ENCODE peak calls at places on chromosomes 4 and X, in five cellular contexts. E is astrocyte of the cerebellum; U is C1 segment of cervical spinal cord; G is AG08395; F is naive thymus-derived CD8-positive, alpha-beta T cell. K is an unnamed sample.

GRCh38 chr4:2800691-2801596 is 8.1 kb downstream of the SH3BP2 start:
- DNase-seq in E (peak; percentile 59), U (peak; percentile 87), G (peak; percentile 54), F (no peak), K (no peak)

GRCh38 chr4:119284876-119285611 is 36.9 kb downstream of the FABP2 start:
- DNase-seq in E (no peak), U (no peak), G (peak; percentile 4), F (no peak), K (peak; percentile 24)

GRCh38 chrX:119622356-119623232 is 16.4 kb upstream of the NKRF start:
- DNase-seq in E (peak; percentile 33), U (no peak), G (peak; percentile 36), F (no peak), K (no peak)

GRCh38 chr4:1015746-1016145 is 4.3 kb downstream of the FGFRL1 start:
- DNase-seq in E (no peak), U (no peak), G (no peak), F (no peak), K (no peak)

GRCh38 chr4:113996599-113997177 is 17.2 kb upstream of the ARSJ start:
- DNase-seq in E (no peak), U (no peak), G (peak; percentile 54), F (no peak), K (no peak)

GRCh38 chrX:129823115-129823514 is 20.6 kb downstream of the ZDHHC9 start:
- DNase-seq in E (peak; percentile 20), U (no peak), G (peak; percentile 41), F (peak; percentile 66), K (peak; percentile 59)

GRCh38 chr4:138039010-138039409 is 203.1 kb downstream of the SLC7A11 start:
- DNase-seq in E (no peak), U (no peak), G (no peak), F (no peak), K (no peak)

GRCh38 chr4:90840828-90841227 is 713.6 kb downstream of the CCSER1 start:
- DNase-seq in E (no peak), U (no peak), G (no peak), F (no peak), K (no peak)

GRCh38 chr4:121307441-121308327 is 73.1 kb downstream of the QRFPR start:
- DNase-seq in E (peak; percentile 31), U (no peak), G (peak; percentile 51), F (peak; percentile 36), K (peak; percentile 19)